ENCODE peak calls at places on chromosome 4, in ten cellular contexts. J is fibroblast of pulmonary artery; Z is AG10803; H is testis; K is NB4; O is CD8-positive, alpha-beta T cell; L is cardiac fibroblast; N is upper lobe of right lung; W is heart right ventricle; E is brain microvascular endothelial cell. G is an unnamed sample.

GRCh38 chr4:30429813-30430466 is 290.2 kb upstream of the PCDH7 start:
- DNase-seq in L (peak), J (peak), H (no peak), N (no peak), W (no peak), O (no peak), E (peak), Z (peak), K (no peak), G (peak)

GRCh38 chr4:36208884-36209473 is 35.3 kb downstream of the ARAP2 start:
- DNase-seq in E (no peak), Z (no peak), J (no peak), L (no peak), K (no peak), H (no peak), N (no peak), O (peak), W (no peak), G (no peak)

GRCh38 chr4:86592553-86593249 is 1.4 kb upstream of the PTPN13 start:
- DNase-seq in N (no peak), Z (no peak), L (no peak), J (peak), E (peak), W (no peak), H (no peak), O (no peak), K (no peak), G (peak)

GRCh38 chr4:15848191-15848842 is 70.2 kb downstream of the CD38 start:
- DNase-seq in Z (no peak), J (no peak), E (no peak), L (no peak), H (no peak), W (no peak), K (peak), N (no peak), O (no peak), G (peak)

GRCh38 chr4:30380404-30380998 is 339.7 kb upstream of the PCDH7 start:
- DNase-seq in Z (peak), W (no peak), J (peak), E (peak), O (no peak), K (peak), N (no peak), H (peak), L (peak), G (peak)

GRCh38 chr4:159273126-159273438 is 170.2 kb downstream of the RAPGEF2 start:
- DNase-seq in N (no peak), O (no peak), Z (peak), K (no peak), E (no peak), H (no peak), W (no peak), J (peak), L (peak), G (no peak)

GRCh38 chr4:156838761-156839160 is 132.8 kb downstream of the PDGFC start:
- DNase-seq in E (no peak), W (no peak), Z (peak), J (peak), N (no peak), O (no peak), H (no peak), L (peak), K (no peak), G (no peak)

GRCh38 chr4:101020956-101021355 is 326.4 kb downstream of the PPP3CA start:
- DNase-seq in J (peak), W (no peak), L (peak), Z (peak), O (no peak), K (peak), H (no peak), E (peak), N (no peak), G (peak)

GRCh38 chr4:94714761-94715160 is 43.0 kb upstream of the BMPR1B start:
- DNase-seq in L (peak), N (no peak), J (peak), Z (peak), E (peak), K (no peak), O (no peak), W (no peak), H (no peak), G (peak)

GRCh38 chr4:183430317-183430986 is 14.0 kb upstream of the CDKN2AIP start:
- DNase-seq in K (no peak), O (peak), J (peak), H (no peak), Z (no peak), N (no peak), L (peak), W (no peak), E (no peak), G (no peak)
- TF ChIP-seq CTCF in K (no peak), O (no peak), J (no peak), H (no peak), Z (no peak), N (no peak), L (no peak), W (no peak), E (peak), G (peak)

DNA sequence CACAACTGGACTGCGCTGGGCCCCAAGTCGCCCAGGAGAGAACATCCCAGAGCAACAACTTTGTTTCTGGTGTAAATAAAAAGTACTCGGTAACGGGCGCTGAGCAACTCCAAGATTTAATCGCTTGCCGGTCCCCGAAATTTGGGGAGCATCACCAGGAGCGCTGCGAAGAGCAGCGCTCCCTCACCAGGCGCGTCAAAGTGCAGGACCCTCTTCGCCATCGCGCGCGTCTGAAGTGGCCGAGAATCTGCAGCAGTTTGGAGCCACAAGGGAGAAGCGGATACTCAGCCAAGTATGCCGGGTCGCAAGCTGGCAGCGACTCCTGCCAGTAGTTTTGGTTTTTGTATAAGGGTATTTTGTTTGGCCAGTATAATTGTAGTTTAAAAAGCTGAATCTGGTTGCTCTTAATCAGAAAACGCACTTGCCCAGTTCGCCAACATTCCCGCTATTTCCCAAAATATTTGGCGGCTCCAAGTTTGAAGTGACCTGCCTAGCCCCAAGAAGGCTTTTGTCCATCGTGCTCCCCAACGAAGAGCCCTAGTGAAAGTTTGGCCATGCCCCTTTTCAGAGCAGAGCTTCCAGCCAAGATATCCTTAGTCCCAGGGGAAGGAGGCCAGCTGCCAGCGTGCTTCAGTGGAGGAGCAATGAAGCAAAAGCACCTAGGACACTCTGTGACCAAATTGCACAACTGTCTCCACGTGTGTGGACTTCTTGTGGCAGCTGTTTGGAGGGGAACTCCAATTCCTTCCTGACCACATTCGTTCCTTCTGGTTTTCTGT is 557 bp upstream of the KDR start:
- DNase-seq in N (no peak), E (no peak), Z (peak), O (no peak), J (peak), L (peak), K (no peak), H (no peak), W (peak), G (no peak)
- H3K4me3 ChIP-seq in N (peak), E (peak), Z (peak), O (no peak), J (peak), L (peak), K (no peak), H (peak), W (peak), G (peak)

GRCh38 chr4:76116821-76117220 is 31.4 kb downstream of the NUP54 start:
- DNase-seq in E (no peak), J (no peak), O (no peak), K (no peak), N (no peak), Z (no peak), W (no peak), H (no peak), L (no peak), G (no peak)

GRCh38 chr4:76125816-76126215 is 22.4 kb downstream of the NUP54 start:
- DNase-seq in H (no peak), W (no peak), N (no peak), Z (no peak), E (no peak), O (no peak), J (no peak), L (no peak), K (no peak), G (no peak)

DNA sequence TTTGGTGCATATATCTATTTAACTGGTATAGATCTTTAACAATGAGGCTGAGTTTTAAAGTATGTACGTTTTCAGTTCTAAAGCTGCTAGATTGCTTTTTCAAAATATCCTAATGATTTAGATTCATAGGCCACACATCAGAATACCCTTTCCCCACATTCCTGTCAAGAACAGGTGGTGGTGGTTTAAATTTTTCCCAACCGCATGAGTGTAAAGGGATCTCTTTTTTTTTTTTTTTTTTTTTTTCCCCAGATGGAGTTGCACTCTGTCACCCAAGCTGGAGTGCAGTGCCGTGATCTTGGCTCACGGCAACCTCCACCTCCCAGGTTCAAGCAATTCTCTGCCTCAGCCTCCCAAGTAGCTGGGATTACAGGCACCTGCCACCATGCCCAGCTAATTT is 28.0 kb downstream of the NUP54 start:
- DNase-seq in L (no peak), O (no peak), Z (no peak), H (no peak), N (no peak), E (no peak), W (no peak), K (no peak), J (no peak), G (no peak)
- TF ChIP-seq CTCF in L (no peak), O (no peak), Z (no peak), H (no peak), N (no peak), E (no peak), W (no peak), K (no peak), J (no peak), G (no peak)

GRCh38 chr4:110516106-110516922 is 40.4 kb downstream of the ENPEP start:
- DNase-seq in L (peak), E (peak), J (peak), K (peak), N (peak), Z (peak), W (peak), H (peak), O (peak), G (peak)
- H3K4me3 ChIP-seq in L (peak), E (peak), J (peak), K (peak), N (peak), Z (peak), W (no peak), H (peak), O (peak), G (peak)

GRCh38 chr4:10353110-10353509 is 104.1 kb downstream of the ZNF518B start:
- DNase-seq in W (no peak), H (no peak), N (no peak), Z (no peak), L (no peak), K (no peak), E (no peak), J (peak), O (no peak), G (no peak)

GRCh38 chr4:10354225-10354624 is 103.0 kb downstream of the ZNF518B start:
- DNase-seq in W (no peak), K (no peak), L (peak), N (no peak), E (no peak), J (no peak), O (no peak), H (no peak), Z (no peak), G (no peak)

GRCh38 chr4:10354746-10355145 is 102.5 kb downstream of the ZNF518B start:
- DNase-seq in H (no peak), E (no peak), N (no peak), W (no peak), O (no peak), J (no peak), K (no peak), Z (no peak), L (no peak), G (no peak)
- TF ChIP-seq CTCF in H (no peak), E (no peak), N (no peak), W (no peak), O (no peak), J (no peak), K (no peak), Z (no peak), L (no peak), G (no peak)

DNA sequence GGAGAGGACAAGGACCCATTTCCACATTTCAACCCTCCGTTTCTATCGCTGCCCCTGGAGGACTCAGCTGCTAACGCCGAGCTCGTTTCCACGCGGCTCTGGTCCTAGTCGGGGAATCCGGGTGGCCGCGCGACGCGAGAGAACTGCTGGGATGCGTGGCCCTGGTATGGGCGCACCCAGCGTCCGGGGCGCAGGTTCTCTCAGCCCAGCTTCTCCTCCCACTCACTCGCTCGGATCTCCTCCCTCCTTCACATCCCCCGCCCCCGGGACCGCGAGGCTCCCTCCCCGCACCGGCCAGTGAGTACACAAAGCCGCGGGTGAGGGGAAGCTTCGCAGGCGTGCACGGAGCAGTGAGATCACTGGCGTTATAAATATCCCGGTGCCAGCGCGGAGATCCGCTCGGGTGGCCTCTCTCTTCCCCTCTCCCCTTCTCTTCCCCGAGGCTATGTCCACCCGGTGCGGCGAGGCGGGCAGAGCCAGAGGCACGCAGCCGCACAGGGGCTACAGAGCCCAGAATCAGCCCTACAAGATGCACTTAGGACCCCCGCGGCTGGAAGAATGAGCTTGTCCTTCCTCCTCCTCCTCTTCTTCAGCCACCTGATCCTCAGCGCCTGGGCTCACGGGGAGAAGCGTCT is at the start of gene FGF5:
- DNase-seq in W (peak), O (no peak), L (peak), E (peak), N (peak), J (peak), K (peak), H (peak), Z (peak), G (peak)
- H3K4me3 ChIP-seq in W (peak), O (peak), L (peak), E (peak), N (peak), J (peak), K (peak), H (peak), Z (peak), G (peak)

GRCh38 chr4:180031330-180031729 is 2211.9 kb upstream of the TENM3 start:
- DNase-seq in W (no peak), J (no peak), Z (no peak), O (no peak), K (no peak), E (no peak), N (no peak), L (no peak), H (no peak), G (no peak)

GRCh38 chr4:180028682-180029081 is 2214.5 kb upstream of the TENM3 start:
- DNase-seq in K (peak), N (no peak), Z (no peak), L (no peak), E (no peak), O (no peak), W (no peak), J (peak), H (peak), G (peak)
- TF ChIP-seq CTCF in K (no peak), N (peak), Z (no peak), L (no peak), E (peak), O (no peak), W (no peak), J (no peak), H (no peak), G (peak)

G was measured in astrocyte of the spinal cord.